ENCODE peak calls at places on chromosomes 13 and 19, in five cellular contexts. One of them, this sample, is unnamed.

GRCh38 chr19:53868091-53868891 is 608 bp downstream of the MYADM start:
- DNase-seq in vagina: peak
- DNase-seq in IMR-90: peak
- DNase-seq in uterus: peak
- DNase-seq in breast epithelium: peak
- DNase-seq in this sample: no peak

GRCh38 chr19:45638930-45639729 is at the start of gene EML2:
- DNase-seq in vagina: no peak
- DNase-seq in IMR-90: no peak
- DNase-seq in uterus: peak
- DNase-seq in breast epithelium: no peak
- DNase-seq in this sample: no peak

GRCh38 chr19:40799558-40800338 is 757 bp downstream of the EGLN2 start:
- DNase-seq in vagina: no peak
- DNase-seq in IMR-90: no peak
- DNase-seq in uterus: no peak
- DNase-seq in breast epithelium: no peak
- DNase-seq in this sample: no peak

GRCh38 chr19:37304190-37304883 is 66.6 kb upstream of the ZNF527 start:
- DNase-seq in vagina: no peak
- DNase-seq in IMR-90: no peak
- DNase-seq in uterus: peak
- DNase-seq in breast epithelium: no peak
- DNase-seq in this sample: no peak

GRCh38 chr13:106449096-106449495 is 86.4 kb downstream of the EFNB2 start:
- DNase-seq in vagina: peak
- DNase-seq in IMR-90: no peak
- DNase-seq in uterus: no peak
- DNase-seq in breast epithelium: no peak
- DNase-seq in this sample: no peak

GRCh38 chr13:91142572-91142971 is 204.9 kb upstream of the MIR17HG start:
- DNase-seq in vagina: no peak
- DNase-seq in IMR-90: peak
- DNase-seq in uterus: no peak
- DNase-seq in breast epithelium: no peak
- DNase-seq in this sample: no peak

GRCh38 chr19:13887039-13887438 is 10.1 kb downstream of the NANOS3 start:
- DNase-seq in vagina: no peak
- DNase-seq in IMR-90: no peak
- DNase-seq in uterus: no peak
- DNase-seq in breast epithelium: peak
- DNase-seq in this sample: no peak

GRCh38 chr19:49468746-49469447 is 5.1 kb upstream of the FLT3LG start:
- DNase-seq in vagina: peak
- DNase-seq in IMR-90: no peak
- DNase-seq in uterus: peak
- DNase-seq in breast epithelium: peak
- DNase-seq in this sample: no peak

GRCh38 chr19:17863520-17864182 is 3.9 kb downstream of the RPL18A start:
- DNase-seq in vagina: no peak
- DNase-seq in IMR-90: no peak
- DNase-seq in uterus: no peak
- DNase-seq in breast epithelium: no peak
- DNase-seq in this sample: no peak

GRCh38 chr19:51147663-51148062 is 5.6 kb downstream of the SIGLEC7 start:
- DNase-seq in vagina: no peak
- DNase-seq in IMR-90: no peak
- DNase-seq in uterus: no peak
- DNase-seq in breast epithelium: no peak
- DNase-seq in this sample: no peak

GRCh38 chr13:23678768-23679167 is 108.6 kb downstream of the TNFRSF19 start:
- DNase-seq in vagina: no peak
- DNase-seq in IMR-90: no peak
- DNase-seq in uterus: no peak
- DNase-seq in breast epithelium: no peak
- DNase-seq in this sample: no peak

GRCh38 chr13:77994166-77994565 is 75.5 kb upstream of the EDNRB start:
- DNase-seq in vagina: no peak
- DNase-seq in IMR-90: no peak
- DNase-seq in uterus: no peak
- DNase-seq in breast epithelium: no peak
- DNase-seq in this sample: no peak

GRCh38 chr13:49533011-49533410 is 37.3 kb downstream of the PHF11 start:
- DNase-seq in vagina: no peak
- DNase-seq in IMR-90: no peak
- DNase-seq in uterus: no peak
- DNase-seq in breast epithelium: no peak
- DNase-seq in this sample: no peak

GRCh38 chr19:46798713-46799112 is 10.3 kb upstream of the SLC1A5 start:
- DNase-seq in vagina: no peak
- DNase-seq in IMR-90: no peak
- DNase-seq in uterus: no peak
- DNase-seq in breast epithelium: no peak
- DNase-seq in this sample: no peak

GRCh38 chr19:17021793-17022590 is 4.6 kb downstream of the CPAMD8 start:
- DNase-seq in vagina: no peak
- DNase-seq in IMR-90: peak
- DNase-seq in uterus: no peak
- DNase-seq in breast epithelium: peak
- DNase-seq in this sample: no peak

GRCh38 chr19:16429066-16429758 is 42.6 kb downstream of the EPS15L1 start:
- DNase-seq in vagina: no peak
- DNase-seq in IMR-90: no peak
- DNase-seq in uterus: no peak
- DNase-seq in breast epithelium: peak
- DNase-seq in this sample: no peak

GRCh38 chr13:111313911-111314425 is 6.5 kb upstream of the TEX29 start:
- DNase-seq in vagina: no peak
- DNase-seq in IMR-90: no peak
- DNase-seq in uterus: no peak
- DNase-seq in breast epithelium: no peak
- DNase-seq in this sample: no peak

GRCh38 chr19:49775742-49776370 is 9.1 kb downstream of the AP2A1 start:
- DNase-seq in vagina: no peak
- DNase-seq in IMR-90: no peak
- DNase-seq in uterus: no peak
- DNase-seq in breast epithelium: no peak
- DNase-seq in this sample: no peak

GRCh38 chr13:31138515-31138914 is 23.2 kb downstream of the HSPH1 start:
- DNase-seq in vagina: no peak
- DNase-seq in IMR-90: no peak
- DNase-seq in uterus: no peak
- DNase-seq in breast epithelium: no peak
- DNase-seq in this sample: no peak

GRCh38 chr13:41621716-41622508 is 164.6 kb downstream of the RGCC start:
- DNase-seq in vagina: no peak
- DNase-seq in IMR-90: peak
- DNase-seq in uterus: no peak
- DNase-seq in breast epithelium: no peak
- DNase-seq in this sample: no peak

GRCh38 chr13:23381877-23382276 is 51.6 kb downstream of the SACS start:
- DNase-seq in vagina: no peak
- DNase-seq in IMR-90: no peak
- DNase-seq in uterus: no peak
- DNase-seq in breast epithelium: no peak
- DNase-seq in this sample: no peak

GRCh38 chr13:110874508-110874960 is 40.3 kb downstream of the ANKRD10 start:
- DNase-seq in vagina: no peak
- DNase-seq in IMR-90: peak
- DNase-seq in uterus: peak
- DNase-seq in breast epithelium: peak
- DNase-seq in this sample: peak

GRCh38 chr19:49924004-49924880 is 4.8 kb upstream of the ATF5 start:
- DNase-seq in vagina: no peak
- DNase-seq in IMR-90: no peak
- DNase-seq in uterus: no peak
- DNase-seq in breast epithelium: no peak
- DNase-seq in this sample: no peak

GRCh38 chr19:39607561-39607960 is 5.2 kb downstream of the LGALS13 start:
- DNase-seq in vagina: no peak
- DNase-seq in IMR-90: no peak
- DNase-seq in uterus: no peak
- DNase-seq in breast epithelium: no peak
- DNase-seq in this sample: no peak
- TF ChIP-seq POLR2A in vagina: no peak
- TF ChIP-seq POLR2A in IMR-90: no peak
- TF ChIP-seq POLR2A in uterus: no peak
- TF ChIP-seq POLR2A in breast epithelium: no peak
- TF ChIP-seq POLR2A in this sample: no peak

DNA sequence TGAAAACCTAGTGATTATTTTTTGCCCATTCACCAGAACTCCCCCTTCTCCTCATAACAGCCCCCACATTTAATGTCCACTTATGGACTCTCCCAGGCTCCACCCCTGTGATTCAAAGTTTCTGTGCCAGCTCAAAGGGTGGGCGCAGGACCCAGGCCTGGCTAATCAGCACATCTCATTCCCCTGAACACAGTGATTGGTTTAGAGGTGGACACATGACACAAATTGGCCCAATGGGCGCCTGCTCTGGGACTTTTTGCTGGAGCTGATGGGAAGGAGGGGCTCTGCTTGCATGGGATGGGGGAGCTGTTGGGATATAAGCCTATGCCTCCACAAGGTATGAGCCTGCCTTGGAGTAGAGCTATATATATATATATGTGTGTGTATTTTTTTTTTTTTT is 6.2 kb upstream of the EPOR start:
- DNase-seq in vagina: no peak
- DNase-seq in IMR-90: no peak
- DNase-seq in uterus: no peak
- DNase-seq in breast epithelium: no peak
- DNase-seq in this sample: no peak
- TF ChIP-seq POLR2A in vagina: no peak
- TF ChIP-seq POLR2A in IMR-90: no peak
- TF ChIP-seq POLR2A in uterus: no peak
- TF ChIP-seq POLR2A in breast epithelium: no peak
- TF ChIP-seq POLR2A in this sample: no peak

GRCh38 chr13:92232880-92233279 is 834.5 kb downstream of the GPC5 start:
- DNase-seq in vagina: no peak
- DNase-seq in IMR-90: no peak
- DNase-seq in uterus: no peak
- DNase-seq in breast epithelium: no peak
- DNase-seq in this sample: no peak
- TF ChIP-seq POLR2A in vagina: no peak
- TF ChIP-seq POLR2A in IMR-90: no peak
- TF ChIP-seq POLR2A in uterus: no peak
- TF ChIP-seq POLR2A in breast epithelium: no peak
- TF ChIP-seq POLR2A in this sample: no peak

GRCh38 chr19:38320969-38321339 is 1.3 kb downstream of the KCNK6 start:
- DNase-seq in vagina: no peak
- DNase-seq in IMR-90: no peak
- DNase-seq in uterus: no peak
- DNase-seq in breast epithelium: no peak
- DNase-seq in this sample: no peak

GRCh38 chr19:38323276-38323675 is 3.6 kb downstream of the KCNK6 start:
- DNase-seq in vagina: peak
- DNase-seq in IMR-90: no peak
- DNase-seq in uterus: no peak
- DNase-seq in breast epithelium: no peak
- DNase-seq in this sample: no peak

GRCh38 chr19:38319421-38320258 is at the start of gene KCNK6:
- DNase-seq in vagina: no peak
- DNase-seq in IMR-90: no peak
- DNase-seq in uterus: peak
- DNase-seq in breast epithelium: peak
- DNase-seq in this sample: no peak

GRCh38 chr19:38324431-38324830 is 4.8 kb downstream of the KCNK6 start:
- DNase-seq in vagina: no peak
- DNase-seq in IMR-90: no peak
- DNase-seq in uterus: no peak
- DNase-seq in breast epithelium: no peak
- DNase-seq in this sample: no peak

GRCh38 chr19:38321646-38322323 is 2.1 kb downstream of the KCNK6 start:
- DNase-seq in vagina: peak
- DNase-seq in IMR-90: peak
- DNase-seq in uterus: peak
- DNase-seq in breast epithelium: no peak
- DNase-seq in this sample: no peak
- TF ChIP-seq POLR2A in vagina: no peak
- TF ChIP-seq POLR2A in IMR-90: no peak
- TF ChIP-seq POLR2A in uterus: no peak
- TF ChIP-seq POLR2A in breast epithelium: no peak
- TF ChIP-seq POLR2A in this sample: no peak

This sample was measured in HCT116.